ENCODE peak calls at places on chromosome 13, in nine cellular contexts. One of them, this sample, is unnamed.

GRCh38 chr13:27012482-27013197 is 159.0 kb downstream of the USP12 start:
- DNase-seq in brain microvascular endothelial cell: no peak
- DNase-seq in HepG2: no peak
- DNase-seq in sigmoid colon: no peak
- DNase-seq in skeletal muscle cell: peak
- DNase-seq in cardiac muscle cell: no peak
- DNase-seq in keratinocyte: peak
- DNase-seq in IMR-90: peak
- DNase-seq in adrenal gland: no peak
- DNase-seq in this sample: no peak

GRCh38 chr13:44147648-44148047 is 226.0 kb upstream of the SERP2 start:
- DNase-seq in brain microvascular endothelial cell: no peak
- DNase-seq in HepG2: no peak
- DNase-seq in sigmoid colon: no peak
- DNase-seq in skeletal muscle cell: no peak
- DNase-seq in cardiac muscle cell: no peak
- DNase-seq in keratinocyte: no peak
- DNase-seq in IMR-90: no peak
- DNase-seq in adrenal gland: no peak
- DNase-seq in this sample: no peak

GRCh38 chr13:109869312-109870237 is 83.2 kb upstream of the IRS2 start:
- DNase-seq in brain microvascular endothelial cell: peak
- DNase-seq in HepG2: no peak
- DNase-seq in sigmoid colon: peak
- DNase-seq in skeletal muscle cell: peak
- DNase-seq in cardiac muscle cell: no peak
- DNase-seq in keratinocyte: no peak
- DNase-seq in IMR-90: peak
- DNase-seq in adrenal gland: peak
- DNase-seq in this sample: no peak

GRCh38 chr13:109569938-109570711 is 216.3 kb downstream of the IRS2 start:
- DNase-seq in brain microvascular endothelial cell: no peak
- DNase-seq in HepG2: no peak
- DNase-seq in sigmoid colon: no peak
- DNase-seq in skeletal muscle cell: no peak
- DNase-seq in cardiac muscle cell: no peak
- DNase-seq in keratinocyte: no peak
- DNase-seq in IMR-90: no peak
- DNase-seq in adrenal gland: no peak
- DNase-seq in this sample: peak

GRCh38 chr13:110523180-110523579 is 38.3 kb downstream of the RAB20 start:
- DNase-seq in brain microvascular endothelial cell: no peak
- DNase-seq in HepG2: no peak
- DNase-seq in sigmoid colon: peak
- DNase-seq in skeletal muscle cell: no peak
- DNase-seq in cardiac muscle cell: no peak
- DNase-seq in keratinocyte: no peak
- DNase-seq in IMR-90: no peak
- DNase-seq in adrenal gland: no peak
- DNase-seq in this sample: no peak

GRCh38 chr13:37295046-37295445 is 189.6 kb upstream of the CSNK1A1L start:
- DNase-seq in brain microvascular endothelial cell: peak
- DNase-seq in HepG2: no peak
- DNase-seq in sigmoid colon: no peak
- DNase-seq in skeletal muscle cell: peak
- DNase-seq in cardiac muscle cell: no peak
- DNase-seq in keratinocyte: no peak
- DNase-seq in IMR-90: no peak
- DNase-seq in adrenal gland: no peak
- DNase-seq in this sample: no peak

GRCh38 chr13:51643114-51643881 is 59.0 kb downstream of the WDFY2 start:
- DNase-seq in brain microvascular endothelial cell: peak
- DNase-seq in HepG2: peak
- DNase-seq in sigmoid colon: no peak
- DNase-seq in skeletal muscle cell: peak
- DNase-seq in cardiac muscle cell: no peak
- DNase-seq in keratinocyte: peak
- DNase-seq in IMR-90: peak
- DNase-seq in adrenal gland: no peak
- DNase-seq in this sample: no peak

GRCh38 chr13:38607136-38607535 is 79.7 kb upstream of the FREM2 start:
- DNase-seq in brain microvascular endothelial cell: no peak
- DNase-seq in HepG2: no peak
- DNase-seq in sigmoid colon: no peak
- DNase-seq in skeletal muscle cell: no peak
- DNase-seq in cardiac muscle cell: no peak
- DNase-seq in keratinocyte: no peak
- DNase-seq in IMR-90: no peak
- DNase-seq in adrenal gland: no peak
- DNase-seq in this sample: no peak

GRCh38 chr13:40983269-40983668 is 35.8 kb downstream of the ELF1 start:
- DNase-seq in brain microvascular endothelial cell: no peak
- DNase-seq in HepG2: no peak
- DNase-seq in sigmoid colon: no peak
- DNase-seq in skeletal muscle cell: no peak
- DNase-seq in cardiac muscle cell: no peak
- DNase-seq in keratinocyte: no peak
- DNase-seq in IMR-90: no peak
- DNase-seq in adrenal gland: no peak
- DNase-seq in this sample: no peak
- H3K4me3 ChIP-seq in brain microvascular endothelial cell: no peak
- H3K4me3 ChIP-seq in HepG2: no peak
- H3K4me3 ChIP-seq in sigmoid colon: no peak
- H3K4me3 ChIP-seq in skeletal muscle cell: no peak
- H3K4me3 ChIP-seq in cardiac muscle cell: peak
- H3K4me3 ChIP-seq in keratinocyte: no peak
- H3K4me3 ChIP-seq in IMR-90: no peak
- H3K4me3 ChIP-seq in adrenal gland: peak
- H3K4me3 ChIP-seq in this sample: peak

DNA sequence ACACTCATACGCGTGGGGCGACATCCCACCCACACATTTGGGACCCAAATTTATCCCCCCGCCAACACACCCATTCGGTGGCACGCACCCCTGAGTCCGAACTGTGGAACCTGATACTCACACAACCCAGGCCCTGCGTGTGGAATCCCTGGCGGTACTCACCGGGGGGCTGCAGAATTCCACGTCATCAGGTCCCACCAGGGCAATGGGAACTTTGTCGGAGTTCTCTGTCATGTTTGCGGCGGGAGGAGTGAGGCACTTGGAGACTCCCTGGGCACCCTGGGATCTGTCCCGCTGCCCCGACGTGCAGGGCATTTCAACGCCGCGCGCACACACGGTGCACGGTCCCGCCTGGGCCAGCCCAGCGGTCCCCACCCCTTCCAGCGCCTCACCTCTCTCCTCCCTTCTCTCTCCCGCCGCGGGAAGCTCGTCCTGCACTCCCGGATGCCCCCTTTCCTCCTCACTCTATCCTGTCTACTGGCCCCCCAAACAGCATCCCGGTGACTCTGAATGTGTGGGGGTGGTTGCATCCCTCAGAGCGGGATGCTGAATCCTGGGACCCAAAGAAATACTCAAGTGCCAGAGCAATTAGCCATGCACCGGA is at the start of gene CNMD:
- DNase-seq in brain microvascular endothelial cell: no peak
- DNase-seq in HepG2: no peak
- DNase-seq in sigmoid colon: no peak
- DNase-seq in skeletal muscle cell: no peak
- DNase-seq in cardiac muscle cell: peak
- DNase-seq in keratinocyte: no peak
- DNase-seq in IMR-90: no peak
- DNase-seq in adrenal gland: no peak
- DNase-seq in this sample: no peak
- H3K4me3 ChIP-seq in brain microvascular endothelial cell: peak
- H3K4me3 ChIP-seq in HepG2: peak
- H3K4me3 ChIP-seq in sigmoid colon: peak
- H3K4me3 ChIP-seq in skeletal muscle cell: peak
- H3K4me3 ChIP-seq in cardiac muscle cell: peak
- H3K4me3 ChIP-seq in keratinocyte: no peak
- H3K4me3 ChIP-seq in IMR-90: peak
- H3K4me3 ChIP-seq in adrenal gland: peak
- H3K4me3 ChIP-seq in this sample: no peak

GRCh38 chr13:99982741-99983400 is 1.3 kb downstream of the ZIC2 start:
- DNase-seq in brain microvascular endothelial cell: no peak
- DNase-seq in HepG2: no peak
- DNase-seq in sigmoid colon: no peak
- DNase-seq in skeletal muscle cell: no peak
- DNase-seq in cardiac muscle cell: peak
- DNase-seq in keratinocyte: no peak
- DNase-seq in IMR-90: no peak
- DNase-seq in adrenal gland: no peak
- DNase-seq in this sample: no peak
- H3K4me3 ChIP-seq in brain microvascular endothelial cell: peak
- H3K4me3 ChIP-seq in HepG2: peak
- H3K4me3 ChIP-seq in sigmoid colon: no peak
- H3K4me3 ChIP-seq in skeletal muscle cell: no peak
- H3K4me3 ChIP-seq in cardiac muscle cell: peak
- H3K4me3 ChIP-seq in keratinocyte: no peak
- H3K4me3 ChIP-seq in IMR-90: no peak
- H3K4me3 ChIP-seq in adrenal gland: no peak
- H3K4me3 ChIP-seq in this sample: no peak

DNA sequence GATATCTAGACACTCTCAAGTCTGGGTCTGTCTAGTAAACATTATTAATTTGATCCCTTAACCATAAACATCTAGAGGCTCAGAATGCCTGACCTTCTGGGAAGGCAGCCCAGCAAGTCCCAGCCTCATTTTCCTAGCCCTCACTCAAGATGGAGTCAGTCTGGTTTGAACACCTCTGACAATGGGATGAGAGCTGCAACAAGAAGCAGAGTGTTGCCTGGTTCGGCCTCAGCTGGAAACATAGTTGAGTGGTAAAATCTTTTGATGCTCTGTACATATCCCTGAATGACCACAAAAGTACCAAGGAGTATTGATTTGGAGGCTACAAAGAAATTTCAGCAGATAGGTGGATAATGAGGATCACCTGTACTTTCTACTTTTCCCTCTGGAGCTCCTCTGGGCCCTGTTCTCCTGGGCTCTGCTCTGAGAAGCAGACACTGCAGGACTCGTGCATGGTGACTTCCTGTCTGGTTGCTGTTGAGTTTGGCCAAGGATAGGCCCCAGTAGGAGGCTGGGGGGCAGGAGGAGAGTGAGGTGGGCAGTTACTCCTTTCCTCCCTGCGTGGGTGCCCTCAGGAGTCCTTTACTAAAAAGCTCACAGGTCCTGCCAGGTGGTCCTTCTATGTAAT is 68.4 kb upstream of the SLC15A1 start:
- DNase-seq in brain microvascular endothelial cell: no peak
- DNase-seq in HepG2: no peak
- DNase-seq in sigmoid colon: no peak
- DNase-seq in skeletal muscle cell: no peak
- DNase-seq in cardiac muscle cell: no peak
- DNase-seq in keratinocyte: no peak
- DNase-seq in IMR-90: no peak
- DNase-seq in adrenal gland: no peak
- DNase-seq in this sample: no peak
- H3K4me3 ChIP-seq in brain microvascular endothelial cell: no peak
- H3K4me3 ChIP-seq in HepG2: no peak
- H3K4me3 ChIP-seq in sigmoid colon: no peak
- H3K4me3 ChIP-seq in skeletal muscle cell: no peak
- H3K4me3 ChIP-seq in cardiac muscle cell: no peak
- H3K4me3 ChIP-seq in keratinocyte: no peak
- H3K4me3 ChIP-seq in IMR-90: no peak
- H3K4me3 ChIP-seq in adrenal gland: no peak
- H3K4me3 ChIP-seq in this sample: no peak

DNA sequence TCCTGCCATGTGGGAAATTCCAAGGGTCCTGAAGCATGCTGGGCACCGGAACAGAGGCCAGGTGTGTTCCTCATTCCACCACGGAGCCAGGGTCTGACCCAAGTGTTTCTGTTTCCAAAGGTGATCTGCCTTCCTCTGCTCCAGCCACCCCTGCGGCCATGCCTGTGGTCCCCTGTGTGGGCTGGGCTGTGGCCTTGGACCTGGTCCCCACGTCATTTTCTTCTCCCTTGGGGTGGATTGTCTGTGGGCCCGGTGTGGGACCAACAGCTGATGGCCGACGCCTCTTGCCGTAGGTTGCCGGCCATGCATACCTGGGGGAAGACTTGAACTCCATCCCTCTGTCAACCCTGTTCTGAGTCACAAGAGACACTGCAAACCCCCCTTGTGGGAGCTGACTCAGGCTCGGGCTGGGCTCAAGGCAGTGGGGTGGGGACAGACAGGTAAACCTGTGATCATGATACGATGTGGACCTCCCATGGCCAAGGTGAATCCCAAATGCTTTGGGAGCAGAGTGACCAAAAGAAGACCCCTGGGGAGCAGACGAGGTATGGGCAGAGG is 35.0 kb downstream of the ATP11A start:
- DNase-seq in brain microvascular endothelial cell: no peak
- DNase-seq in HepG2: no peak
- DNase-seq in sigmoid colon: peak
- DNase-seq in skeletal muscle cell: no peak
- DNase-seq in cardiac muscle cell: no peak
- DNase-seq in keratinocyte: peak
- DNase-seq in IMR-90: no peak
- DNase-seq in adrenal gland: no peak
- DNase-seq in this sample: no peak
- H3K4me3 ChIP-seq in brain microvascular endothelial cell: no peak
- H3K4me3 ChIP-seq in HepG2: no peak
- H3K4me3 ChIP-seq in sigmoid colon: no peak
- H3K4me3 ChIP-seq in skeletal muscle cell: no peak
- H3K4me3 ChIP-seq in cardiac muscle cell: no peak
- H3K4me3 ChIP-seq in keratinocyte: no peak
- H3K4me3 ChIP-seq in IMR-90: no peak
- H3K4me3 ChIP-seq in adrenal gland: no peak
- H3K4me3 ChIP-seq in this sample: no peak

DNA sequence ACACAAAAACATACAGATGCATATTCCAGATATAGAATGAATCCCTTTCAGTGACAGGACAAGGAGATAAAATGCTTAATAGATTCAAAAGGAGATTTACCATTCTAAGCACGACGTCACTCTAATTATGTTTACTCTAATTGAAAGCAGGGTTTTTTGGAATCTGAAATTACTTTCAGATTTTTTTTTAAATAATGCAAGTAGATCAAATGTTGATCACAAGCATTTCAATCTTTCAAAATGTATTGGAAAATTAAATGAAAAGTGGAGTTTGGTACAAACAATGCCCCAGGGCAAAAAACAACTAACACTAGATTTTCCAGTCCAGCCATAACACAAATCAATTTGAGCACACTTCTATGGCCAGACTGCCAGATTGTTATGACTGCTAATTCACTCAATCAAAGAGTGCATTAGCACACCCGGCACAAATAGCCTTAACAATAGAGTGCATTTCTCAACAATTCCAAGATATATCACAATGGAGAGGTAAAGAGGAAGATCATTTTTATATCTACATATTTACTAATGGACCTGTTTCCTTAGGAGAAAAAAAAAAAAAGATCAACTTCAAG is 4.3 kb upstream of the DACH1 start:
- DNase-seq in brain microvascular endothelial cell: no peak
- DNase-seq in HepG2: no peak
- DNase-seq in sigmoid colon: no peak
- DNase-seq in skeletal muscle cell: no peak
- DNase-seq in cardiac muscle cell: no peak
- DNase-seq in keratinocyte: no peak
- DNase-seq in IMR-90: no peak
- DNase-seq in adrenal gland: no peak
- DNase-seq in this sample: no peak
- H3K4me3 ChIP-seq in brain microvascular endothelial cell: no peak
- H3K4me3 ChIP-seq in HepG2: no peak
- H3K4me3 ChIP-seq in sigmoid colon: no peak
- H3K4me3 ChIP-seq in skeletal muscle cell: no peak
- H3K4me3 ChIP-seq in cardiac muscle cell: no peak
- H3K4me3 ChIP-seq in keratinocyte: no peak
- H3K4me3 ChIP-seq in IMR-90: no peak
- H3K4me3 ChIP-seq in adrenal gland: no peak
- H3K4me3 ChIP-seq in this sample: no peak